ENCODE peak calls at places on chromosomes 4 and X, in five cellular contexts. X is HL-60, W is stomach, D is A549, Q is astrocyte of the spinal cord. Z is an unnamed sample.

GRCh38 chr4:41693629-41694028 is 54.9 kb downstream of the PHOX2B start:
- DNase-seq in X (no peak), W (no peak), D (peak; percentile 9), Q (peak; percentile 50), Z (no peak)

GRCh38 chr4:3201718-3202702 is 46.9 kb upstream of the MSANTD1 start:
- DNase-seq in X (peak; percentile 86), W (peak; percentile 28), D (no peak), Q (peak; percentile 33), Z (no peak)

GRCh38 chr4:119646347-119647071 is 17.9 kb upstream of the PDE5A start:
- DNase-seq in X (no peak), W (no peak), D (no peak), Q (peak; percentile 83), Z (peak; percentile 30)

GRCh38 chrX:107449490-107450175 is at the start of gene FRMPD3:
- DNase-seq in X (no peak), W (no peak), D (no peak), Q (no peak), Z (no peak)

GRCh38 chr4:179415842-179416223 is 1973.6 kb upstream of the AGA start:
- DNase-seq in X (no peak), W (no peak), D (no peak), Q (peak; percentile 39), Z (no peak)

GRCh38 chr4:11393551-11393950 is 35.1 kb downstream of the HS3ST1 start:
- DNase-seq in X (no peak), W (no peak), D (no peak), Q (no peak), Z (no peak)

GRCh38 chr4:176769519-176769918 is 23.2 kb downstream of the VEGFC start:
- DNase-seq in X (no peak), W (no peak), D (no peak), Q (peak; percentile 95), Z (peak; percentile 26)

GRCh38 chrX:109600114-109600710 is 24.8 kb downstream of the KCNE5 start:
- DNase-seq in X (peak; percentile 62), W (no peak), D (no peak), Q (peak; percentile 33), Z (no peak)

GRCh38 chr4:168773388-168774195 is 236.5 kb downstream of the CBR4 start:
- DNase-seq in X (no peak), W (no peak), D (no peak), Q (no peak), Z (no peak)

GRCh38 chr4:52659722-52660261 is 691 bp upstream of the USP46 start:
- DNase-seq in X (peak; percentile 12), W (peak; percentile 71), D (peak; percentile 8), Q (peak; percentile 29), Z (peak; percentile 75)

GRCh38 chr4:76850010-76850441 is 47.9 kb downstream of the SOWAHB start:
- DNase-seq in X (no peak), W (no peak), D (no peak), Q (peak; percentile 97), Z (peak; percentile 61)

GRCh38 chrX:27591938-27592337 is 1.8 kb downstream of the DCAF8L2 start:
- DNase-seq in X (no peak), W (no peak), D (no peak), Q (no peak), Z (no peak)

GRCh38 chr4:189940178-189941004 is at the start of gene FRG1:
- DNase-seq in X (peak; percentile 96), W (peak; percentile 96), D (peak; percentile 38), Q (peak; percentile 96), Z (peak; percentile 96)

GRCh38 chr4:16194199-16194598 is 32.1 kb downstream of the TAPT1 start:
- DNase-seq in X (no peak), W (no peak), D (no peak), Q (peak; percentile 65), Z (no peak)

GRCh38 chr4:1041147-1041935 is 29.9 kb downstream of the FGFRL1 start:
- DNase-seq in X (no peak), W (peak; percentile 43), D (no peak), Q (peak; percentile 90), Z (no peak)

GRCh38 chrX:2500091-2500680 is 590 bp downstream of the DHRSX start:
- DNase-seq in X (no peak), W (peak; percentile 30), D (peak; percentile 62), Q (peak; percentile 54), Z (peak; percentile 56)

GRCh38 chrX:111095974-111096870 is at the start of gene PAK3:
- DNase-seq in X (no peak), W (peak; percentile 35), D (no peak), Q (peak; percentile 85), Z (peak; percentile 30)

GRCh38 chr4:58064618-58065017 is 954.4 kb upstream of the IGFBP7 start:
- DNase-seq in X (no peak), W (no peak), D (no peak), Q (no peak), Z (no peak)

GRCh38 chr4:6278801-6279197 is 9.1 kb downstream of the WFS1 start:
- DNase-seq in X (no peak), W (no peak), D (no peak), Q (peak; percentile 12), Z (no peak)

GRCh38 chr4:173940146-173940545 is 343.3 kb downstream of the FBXO8 start:
- DNase-seq in X (no peak), W (no peak), D (no peak), Q (no peak), Z (no peak)

GRCh38 chr4:40856836-40857362 is 107.1 kb downstream of the NSUN7 start:
- DNase-seq in X (peak; percentile 64), W (peak; percentile 65), D (peak; percentile 55), Q (peak; percentile 60), Z (peak; percentile 60)

GRCh38 chrX:154351183-154352011 is 23.0 kb downstream of the FLNA start:
- DNase-seq in X (no peak), W (no peak), D (no peak), Q (no peak), Z (no peak)

GRCh38 chr4:154686838-154687237 is 57.0 kb upstream of the LRAT start:
- DNase-seq in X (no peak), W (no peak), D (peak; percentile 1), Q (no peak), Z (no peak)

GRCh38 chr4:98663226-98664006 is 5.0 kb upstream of the TSPAN5 start:
- DNase-seq in X (peak; percentile 38), W (no peak), D (no peak), Q (no peak), Z (no peak)

GRCh38 chr4:121069419-121069818 is 2.9 kb downstream of the NDNF start:
- DNase-seq in X (no peak), W (no peak), D (no peak), Q (no peak), Z (no peak)

GRCh38 chr4:184534511-184535391 is 60.4 kb upstream of the IRF2 start:
- DNase-seq in X (peak; percentile 9), W (no peak), D (no peak), Q (peak; percentile 66), Z (peak; percentile 46)

GRCh38 chr4:7499661-7500060 is 64.9 kb upstream of the PSAPL1 start:
- DNase-seq in X (no peak), W (no peak), D (no peak), Q (no peak), Z (no peak)

GRCh38 chr4:173191623-173192041 is 23.0 kb downstream of the GALNT7 start:
- DNase-seq in X (no peak), W (no peak), D (no peak), Q (peak; percentile 56), Z (no peak)

GRCh38 chrX:117985241-117985640 is 131.4 kb downstream of the KLHL13 start:
- DNase-seq in X (no peak), W (peak; percentile 30), D (no peak), Q (no peak), Z (no peak)

GRCh38 chr4:110712486-110712885 is 89.6 kb upstream of the PITX2 start:
- DNase-seq in X (no peak), W (no peak), D (no peak), Q (no peak), Z (no peak)

GRCh38 chrX:30938295-30938694 is 49.2 kb upstream of the TAB3 start:
- DNase-seq in X (no peak), W (no peak), D (no peak), Q (no peak), Z (no peak)

GRCh38 chrX:40176979-40177430 is 79.2 kb upstream of the BCOR start:
- DNase-seq in X (no peak), W (no peak), D (no peak), Q (no peak), Z (peak; percentile 72)
- TF ChIP-seq CTCF in X (no peak), W (no peak), D (no peak), Q (no peak), Z (peak; percentile 27)

GRCh38 chrX:83845397-83845796 is 15.5 kb upstream of the CYLC1 start:
- DNase-seq in X (peak; percentile 33), W (no peak), D (peak; percentile 2), Q (peak; percentile 2), Z (peak; percentile 29)
- TF ChIP-seq CTCF in X (peak; percentile 46), W (no peak), D (peak; percentile 24), Q (peak; percentile 64), Z (peak; percentile 69)

GRCh38 chrX:35289952-35290351 is 347.4 kb downstream of the FAM47B start:
- DNase-seq in X (no peak), W (no peak), D (no peak), Q (no peak), Z (no peak)

GRCh38 chrX:35291013-35291412 is 348.4 kb downstream of the FAM47B start:
- DNase-seq in X (no peak), W (no peak), D (no peak), Q (no peak), Z (no peak)

GRCh38 chrX:35288657-35289056 is 346.1 kb downstream of the FAM47B start:
- DNase-seq in X (no peak), W (no peak), D (no peak), Q (no peak), Z (no peak)

DNA sequence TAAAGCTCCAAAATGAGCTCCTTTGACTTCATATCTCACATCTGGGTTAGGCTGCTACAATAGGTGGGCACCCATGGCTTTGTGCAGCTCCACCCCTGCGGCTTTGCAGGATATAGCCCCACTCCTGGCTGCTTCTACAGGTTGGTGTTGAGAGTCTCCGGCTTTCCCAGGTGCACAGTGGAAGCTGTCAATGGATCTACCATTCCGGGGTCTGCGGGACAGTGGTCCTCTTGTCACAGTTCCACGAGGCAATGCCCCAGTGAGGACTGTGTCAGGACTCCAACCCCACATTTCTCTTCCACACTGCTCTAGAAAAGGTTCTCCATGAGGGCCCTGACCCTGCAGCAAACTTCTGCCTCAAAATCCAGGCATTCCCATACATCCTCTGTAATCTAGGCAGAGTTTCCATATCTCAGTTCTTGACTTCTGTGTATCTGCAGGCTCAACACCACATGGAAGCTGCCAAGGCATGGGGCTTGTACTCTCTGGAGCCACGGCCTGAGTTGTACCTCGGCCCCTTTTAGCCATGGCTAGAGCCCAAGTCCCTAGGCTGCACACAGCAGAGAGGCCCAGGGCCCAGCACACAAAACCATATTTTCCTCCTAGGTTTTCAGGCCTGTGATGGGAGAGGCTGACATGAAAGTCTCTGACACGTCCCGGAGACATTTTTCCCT is 342.8 kb downstream of the FAM47B start:
- DNase-seq in X (no peak), W (no peak), D (no peak), Q (no peak), Z (no peak)
- TF ChIP-seq CTCF in X (no peak), W (no peak), D (no peak), Q (no peak), Z (no peak)

GRCh38 chr4:170721812-170722373 is 632.1 kb upstream of the AADAT start:
- DNase-seq in X (no peak), W (no peak), D (no peak), Q (no peak), Z (no peak)

DNA sequence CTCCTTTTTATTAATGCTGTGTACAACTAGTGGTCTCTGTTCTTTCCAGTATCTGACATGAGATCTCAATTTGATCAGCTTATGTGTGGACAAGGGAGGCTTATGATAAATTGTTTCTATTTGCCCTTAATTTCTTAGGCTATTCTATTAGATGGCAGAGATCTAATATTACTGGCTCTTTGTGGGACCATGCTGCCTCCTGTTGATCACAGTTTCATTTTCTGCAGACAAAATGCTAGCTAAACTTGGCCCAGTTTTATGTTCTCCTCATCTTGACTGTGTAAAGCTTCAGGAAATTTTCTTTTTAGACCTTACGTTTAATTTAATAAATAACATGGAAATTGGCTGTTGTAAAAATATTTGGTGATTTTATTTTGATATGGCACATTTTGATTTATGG is 627.1 kb upstream of the AADAT start:
- DNase-seq in X (no peak), W (no peak), D (no peak), Q (no peak), Z (no peak)
- TF ChIP-seq CTCF in X (no peak), W (no peak), D (no peak), Q (peak; percentile 11), Z (no peak)

Z was measured in adrenal gland.